ENCODE peak calls at places on chromosomes 12 and 14, in eight cellular contexts. F is activated CD4-positive, alpha-beta T cell treated with anti-CD3 and anti-CD28 coated beads, Interleukin-2, amount 50 U/mL, for 24 hours; R is stomach; S is activated T-helper 1 cell treated with anti-CD3 and anti-CD28 coated beads, Interleukin-2, amount 50 U/mL, for 16 hours; W is LoVo; L is endodermal cell; Q is hypothalamus; C is Calu3. B is an unnamed sample.

GRCh38 chr12:88056571-88056970 is 27.4 kb upstream of the C12orf50 start:
- DNase-seq in F (no peak), R (no peak), S (no peak), W (no peak), L (no peak), Q (no peak), C (no peak), B (no peak)

GRCh38 chr12:1807489-1807888 is 12.9 kb upstream of the LRTM2 start:
- DNase-seq in F (no peak), R (no peak), S (no peak), W (no peak), L (no peak), Q (no peak), C (no peak), B (no peak)

GRCh38 chr14:70094631-70095030 is 94.1 kb downstream of the SLC8A3 start:
- DNase-seq in F (no peak), R (no peak), S (no peak), W (no peak), L (no peak), Q (no peak), C (no peak), B (no peak)

GRCh38 chr12:42794811-42795210 is 205.3 kb upstream of the PRICKLE1 start:
- DNase-seq in F (no peak), R (no peak), S (no peak), W (no peak), L (no peak), Q (no peak), C (no peak), B (no peak)

GRCh38 chr12:94098466-94098865 is 49.9 kb upstream of the PLXNC1 start:
- DNase-seq in F (no peak), R (no peak), S (no peak), W (no peak), L (peak; percentile 75), Q (no peak), C (no peak), B (no peak)

GRCh38 chr12:113870890-113871289 is 95.2 kb downstream of the RBM19 start:
- DNase-seq in F (no peak), R (no peak), S (no peak), W (no peak), L (no peak), Q (no peak), C (no peak), B (no peak)

GRCh38 chr12:130818381-130819247 is 20.4 kb downstream of the STX2 start:
- DNase-seq in F (peak; percentile 68), R (peak; percentile 80), S (peak; percentile 71), W (peak; percentile 78), L (peak; percentile 98), Q (peak; percentile 51), C (peak; percentile 96), B (peak; percentile 65)

GRCh38 chr12:81888341-81888740 is 129.2 kb upstream of the PPFIA2 start:
- DNase-seq in F (no peak), R (no peak), S (no peak), W (peak; percentile 13), L (no peak), Q (no peak), C (no peak), B (no peak)

GRCh38 chr12:47905313-47905730 is 528 bp upstream of the VDR start:
- DNase-seq in F (no peak), R (peak; percentile 69), S (no peak), W (peak; percentile 84), L (peak; percentile 96), Q (no peak), C (peak; percentile 86), B (peak; percentile 75)

GRCh38 chr12:9751204-9752144 is 9.2 kb downstream of the CD69 start:
- DNase-seq in F (no peak), R (no peak), S (no peak), W (peak; percentile 47), L (no peak), Q (no peak), C (no peak), B (no peak)

GRCh38 chr12:95574030-95574429 is 22.8 kb upstream of the USP44 start:
- DNase-seq in F (no peak), R (no peak), S (no peak), W (no peak), L (peak; percentile 88), Q (no peak), C (no peak), B (no peak)

GRCh38 chr14:55153951-55154350 is 24.9 kb downstream of the LGALS3 start:
- DNase-seq in F (no peak), R (no peak), S (no peak), W (no peak), L (no peak), Q (no peak), C (no peak), B (no peak)

GRCh38 chr12:47867496-47867941 is 37.3 kb downstream of the VDR start:
- DNase-seq in F (no peak), R (no peak), S (no peak), W (no peak), L (no peak), Q (no peak), C (no peak), B (no peak)

GRCh38 chr12:94186461-94187237 is 38.3 kb downstream of the PLXNC1 start:
- DNase-seq in F (no peak), R (no peak), S (no peak), W (no peak), L (peak; percentile 97), Q (peak; percentile 73), C (no peak), B (no peak)

GRCh38 chr12:20716037-20716436 is 20.9 kb downstream of the SLCO1C1 start:
- DNase-seq in F (no peak), R (no peak), S (no peak), W (peak; percentile 6), L (peak; percentile 76), Q (no peak), C (peak; percentile 9), B (no peak)

GRCh38 chr14:69972755-69973154 is 93.5 kb downstream of the SMOC1 start:
- DNase-seq in F (no peak), R (no peak), S (no peak), W (no peak), L (no peak), Q (no peak), C (no peak), B (no peak)

GRCh38 chr12:97960741-97961608 is 498.4 kb downstream of the RMST start:
- DNase-seq in F (no peak), R (peak; percentile 28), S (no peak), W (peak; percentile 19), L (peak; percentile 89), Q (no peak), C (peak; percentile 56), B (peak; percentile 36)